ENCODE peak calls at places on chromosomes 16 and 17, in six cellular contexts. Y, J, F, V, O and P are unnamed samples. For H3K4me1, the result is how much of the 10 kb centered on the place peaks cover.

GRCh38 chr17:50212121-50212843 is 10.9 kb upstream of the COL1A1 start:
- DNase-seq in Y (peak), J (no peak), F (no peak), V (peak), O (no peak), P (peak)

GRCh38 chr17:8133941-8134340 is 10.0 kb upstream of the HES7 start:
- DNase-seq in Y (no peak), J (no peak), F (no peak), V (peak), O (no peak), P (no peak)

GRCh38 chr16:62079236-62079635 is 43.0 kb upstream of the CDH8 start:
- DNase-seq in Y (no peak), J (no peak), F (no peak), V (no peak), O (no peak), P (no peak)

GRCh38 chr17:78965369-78965982 is 14.2 kb downstream of the LGALS3BP start:
- DNase-seq in Y (no peak), J (no peak), F (no peak), V (no peak), O (peak), P (no peak)

GRCh38 chr17:74892974-74893911 is at the start of gene FADS6:
- DNase-seq in Y (no peak), J (no peak), F (no peak), V (no peak), O (no peak), P (no peak)

GRCh38 chr16:7367309-7367708 is 34.7 kb downstream of the RBFOX1 start:
- DNase-seq in Y (no peak), J (no peak), F (no peak), V (no peak), O (no peak), P (no peak)

GRCh38 chr17:73297934-73298861 is 13.6 kb downstream of the CDC42EP4 start:
- DNase-seq in Y (no peak), J (no peak), F (no peak), V (no peak), O (no peak), P (no peak)

GRCh38 chr17:65742433-65743312 is 181.2 kb upstream of the AXIN2 start:
- DNase-seq in Y (no peak), J (no peak), F (no peak), V (peak), O (no peak), P (no peak)

GRCh38 chr17:76549539-76549938 is 9.7 kb downstream of the PRCD start:
- DNase-seq in Y (no peak), J (no peak), F (no peak), V (no peak), O (no peak), P (no peak)

GRCh38 chr16:85167589-85168537 is 55.6 kb upstream of the CIBAR2 start:
- DNase-seq in Y (no peak), J (no peak), F (no peak), V (peak), O (no peak), P (no peak)

GRCh38 chr17:73285916-73286862 is 24.5 kb upstream of the CPSF4L start:
- DNase-seq in Y (no peak), J (no peak), F (no peak), V (no peak), O (no peak), P (no peak)

GRCh38 chr17:78748730-78749317 is 33.2 kb downstream of the CYTH1 start:
- DNase-seq in Y (peak), J (no peak), F (peak), V (no peak), O (peak), P (peak)

GRCh38 chr17:82883461-82884031 is 43.7 kb upstream of the ZNF750 start:
- DNase-seq in Y (no peak), J (no peak), F (no peak), V (no peak), O (no peak), P (no peak)

GRCh38 chr16:11481987-11482386 is 104.7 kb downstream of the LITAF start:
- DNase-seq in Y (no peak), J (no peak), F (no peak), V (peak), O (no peak), P (no peak)

GRCh38 chr17:37478187-37478586 is 11.5 kb upstream of the DUSP14 start:
- DNase-seq in Y (no peak), J (no peak), F (no peak), V (no peak), O (no peak), P (no peak)

GRCh38 chr16:79483336-79483735 is 117.2 kb downstream of the MAF start:
- DNase-seq in Y (no peak), J (no peak), F (no peak), V (no peak), O (no peak), P (no peak)

GRCh38 chr16:75938818-75939217 is 212.5 kb upstream of the CPHXL start:
- DNase-seq in Y (no peak), J (no peak), F (no peak), V (peak), O (no peak), P (no peak)

GRCh38 chr16:66551362-66551761 is 1.0 kb upstream of the CKLF start:
- DNase-seq in Y (peak), J (no peak), F (no peak), V (peak), O (peak), P (peak)

GRCh38 chr17:38746004-38746892 is 1.9 kb downstream of the PCGF2 start:
- DNase-seq in Y (peak), J (no peak), F (no peak), V (no peak), O (peak), P (no peak)

GRCh38 chr16:47886631-47887415 is 269.0 kb downstream of the ABCC12 start:
- DNase-seq in Y (no peak), J (no peak), F (no peak), V (no peak), O (no peak), P (no peak)

GRCh38 chr17:57614742-57615141 is 130.4 kb downstream of the CCDC182 start:
- DNase-seq in Y (no peak), J (no peak), F (no peak), V (no peak), O (no peak), P (no peak)

GRCh38 chr17:36524428-36524876 is 10.2 kb downstream of the MYO19 start:
- DNase-seq in Y (no peak), J (no peak), F (no peak), V (no peak), O (peak), P (no peak)

GRCh38 chr17:3571043-3571900 is 13.7 kb upstream of the TRPV3 start:
- DNase-seq in Y (no peak), J (no peak), F (no peak), V (no peak), O (peak), P (no peak)

GRCh38 chr16:24834459-24835335 is 11.1 kb upstream of the SLC5A11 start:
- DNase-seq in Y (peak), J (no peak), F (peak), V (peak), O (peak), P (no peak)

GRCh38 chr16:70740919-70741778 is 55.3 kb upstream of the MTSS2 start:
- DNase-seq in Y (no peak), J (no peak), F (no peak), V (no peak), O (no peak), P (no peak)

GRCh38 chr17:81727324-81728031 is 15.4 kb downstream of the SLC25A10 start:
- DNase-seq in Y (peak), J (no peak), F (peak), V (no peak), O (no peak), P (no peak)

GRCh38 chr17:73042225-73042624 is 50.3 kb downstream of the SLC39A11 start:
- DNase-seq in Y (no peak), J (no peak), F (no peak), V (no peak), O (no peak), P (no peak)

GRCh38 chr17:14792751-14793150 is 472.4 kb downstream of the PMP22 start:
- DNase-seq in Y (no peak), J (no peak), F (peak), V (no peak), O (no peak), P (no peak)

GRCh38 chr16:11058820-11059219 is 114.5 kb downstream of the CLEC16A start:
- DNase-seq in Y (no peak), J (no peak), F (no peak), V (peak), O (no peak), P (no peak)

DNA sequence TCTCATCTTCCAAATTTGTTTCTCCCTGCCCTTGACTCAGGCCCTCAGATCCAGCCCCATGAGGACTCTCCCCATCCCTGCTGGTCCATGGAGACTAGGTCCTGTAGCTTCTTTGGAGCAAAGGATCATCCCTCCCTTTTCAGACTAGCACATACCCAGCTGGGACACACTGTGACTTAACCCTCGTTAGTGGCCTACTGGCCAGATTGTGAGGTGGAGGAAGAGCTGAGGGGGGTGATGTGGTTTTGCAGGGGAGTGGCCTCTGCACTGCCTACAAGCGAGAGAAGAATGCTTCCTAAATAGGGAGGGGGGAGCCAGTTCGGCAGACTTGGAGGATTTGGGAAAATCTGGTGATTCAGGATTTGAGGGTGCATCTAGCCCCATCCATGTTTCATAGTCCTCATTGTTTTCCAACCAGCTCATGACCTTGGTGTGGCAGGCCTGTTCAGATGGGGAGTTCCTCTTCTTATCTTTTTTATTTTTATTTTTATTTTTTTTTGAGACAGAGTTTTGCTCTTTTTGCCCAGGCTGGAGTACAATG is 47.8 kb upstream of the SLC47A1 start:
- DNase-seq in Y (no peak), J (no peak), F (no peak), V (no peak), O (no peak), P (no peak)
- H3K4me1 ChIP-seq in Y (under half), J (under half), F (under half), V (under half), O (under half), P (under half)

GRCh38 chr17:42282478-42283080 is 5.7 kb upstream of the STAT5A start:
- DNase-seq in Y (no peak), J (no peak), F (no peak), V (no peak), O (no peak), P (no peak)
- H3K4me1 ChIP-seq in Y (under half), J (under half), F (under half), V (under half), O (under half), P (under half)

GRCh38 chr17:40325156-40326013 is 16.4 kb downstream of the RARA start:
- DNase-seq in Y (no peak), J (no peak), F (no peak), V (no peak), O (no peak), P (no peak)
- H3K4me1 ChIP-seq in Y (under half), J (under half), F (under half), V (half or more), O (half or more), P (half or more)

DNA sequence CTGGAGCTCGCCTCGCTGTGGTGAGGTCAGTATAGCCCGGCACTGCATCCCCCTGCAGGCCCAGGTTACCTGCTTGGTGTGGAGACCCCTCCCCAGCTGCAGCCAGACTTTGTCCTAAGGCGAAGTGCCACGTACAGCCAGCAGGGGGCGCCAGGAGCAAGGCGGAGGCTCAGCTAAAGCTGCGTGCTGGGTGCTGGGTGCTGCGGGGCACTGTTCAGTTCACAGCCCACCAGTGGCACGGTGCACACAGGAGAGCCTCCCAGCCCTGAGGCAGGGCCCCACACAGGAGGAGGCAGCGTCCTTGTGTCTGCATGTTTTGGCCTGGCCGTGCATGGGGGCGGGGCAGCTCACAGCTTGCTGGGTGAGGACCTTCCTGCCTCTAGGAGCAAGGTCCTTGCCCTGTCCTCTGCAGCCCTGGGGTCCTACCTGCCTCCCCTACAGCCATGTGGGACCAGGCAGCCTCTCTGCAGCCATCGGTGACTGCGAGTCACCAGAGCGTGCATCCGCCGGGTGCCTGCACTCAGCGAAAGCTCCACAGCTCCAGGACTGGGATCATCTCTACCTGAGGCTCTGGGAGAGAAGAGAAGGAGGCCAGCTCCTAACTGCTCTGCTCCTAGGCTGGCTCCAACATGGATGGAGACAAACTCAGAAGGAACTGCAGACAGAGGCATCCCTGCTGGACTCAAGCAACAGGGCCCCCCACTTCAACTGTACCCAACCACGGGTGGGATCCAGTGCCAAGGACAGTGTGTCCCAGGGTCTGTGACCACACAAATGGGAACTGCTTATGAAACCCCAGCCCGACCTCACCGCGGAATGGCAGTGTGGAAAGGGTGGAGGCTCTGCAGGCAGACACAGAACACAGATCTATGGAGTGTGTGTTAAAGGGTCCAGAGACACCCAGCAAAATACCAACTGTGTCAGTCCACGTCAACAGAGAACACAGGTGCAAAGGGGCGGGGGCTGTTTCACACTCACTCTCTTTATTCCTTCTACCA is 19.0 kb downstream of the SLC7A5 start:
- DNase-seq in Y (peak), J (peak), F (peak), V (peak), O (peak), P (peak)
- H3K4me1 ChIP-seq in Y (under half), J (under half), F (under half), V (half or more), O (half or more), P (under half)

GRCh38 chr17:30388321-30389179 is 9.8 kb downstream of the CPD start:
- DNase-seq in Y (no peak), J (no peak), F (no peak), V (no peak), O (no peak), P (no peak)
- H3K4me1 ChIP-seq in Y (under half), J (under half), F (under half), V (under half), O (under half), P (under half)

GRCh38 chr17:52242268-52242667 is 83.8 kb upstream of the CA10 start:
- DNase-seq in Y (no peak), J (no peak), F (no peak), V (no peak), O (no peak), P (no peak)
- H3K4me1 ChIP-seq in Y (under half), J (under half), F (under half), V (under half), O (under half), P (under half)